ENCODE peak calls at places on chromosomes 6 and 20, in six cellular contexts. One of them, this sample, is unnamed.

GRCh38 chr6:154509421-154510143 is 903 bp downstream of the CNKSR3 start:
- DNase-seq in A549: no peak
- DNase-seq in Panc1: no peak
- DNase-seq in coronary artery: peak
- DNase-seq in brain microvascular endothelial cell: no peak
- DNase-seq in SJSA1: peak
- DNase-seq in this sample: peak

GRCh38 chr6:6824381-6824780 is 235.9 kb downstream of the LY86 start:
- DNase-seq in A549: no peak
- DNase-seq in Panc1: no peak
- DNase-seq in coronary artery: no peak
- DNase-seq in brain microvascular endothelial cell: no peak
- DNase-seq in SJSA1: no peak
- DNase-seq in this sample: no peak

GRCh38 chr20:44696315-44696714 is 18.9 kb upstream of the CCN5 start:
- DNase-seq in A549: no peak
- DNase-seq in Panc1: no peak
- DNase-seq in coronary artery: no peak
- DNase-seq in brain microvascular endothelial cell: no peak
- DNase-seq in SJSA1: no peak
- DNase-seq in this sample: no peak

GRCh38 chr6:34275128-34275804 is 26.5 kb upstream of the SMIM29 start:
- DNase-seq in A549: no peak
- DNase-seq in Panc1: no peak
- DNase-seq in coronary artery: no peak
- DNase-seq in brain microvascular endothelial cell: no peak
- DNase-seq in SJSA1: no peak
- DNase-seq in this sample: no peak

GRCh38 chr20:50601511-50602431 is 89.6 kb downstream of the RIPOR3 start:
- DNase-seq in A549: no peak
- DNase-seq in Panc1: no peak
- DNase-seq in coronary artery: no peak
- DNase-seq in brain microvascular endothelial cell: no peak
- DNase-seq in SJSA1: no peak
- DNase-seq in this sample: no peak

GRCh38 chr20:35243317-35243716 is 16.8 kb downstream of the MMP24 start:
- DNase-seq in A549: no peak
- DNase-seq in Panc1: no peak
- DNase-seq in coronary artery: no peak
- DNase-seq in brain microvascular endothelial cell: no peak
- DNase-seq in SJSA1: no peak
- DNase-seq in this sample: no peak

GRCh38 chr20:48025061-48025515 is 239.8 kb upstream of the SULF2 start:
- DNase-seq in A549: no peak
- DNase-seq in Panc1: no peak
- DNase-seq in coronary artery: no peak
- DNase-seq in brain microvascular endothelial cell: peak
- DNase-seq in SJSA1: peak
- DNase-seq in this sample: peak

GRCh38 chr6:114281496-114281895 is 61.3 kb downstream of the HS3ST5 start:
- DNase-seq in A549: no peak
- DNase-seq in Panc1: no peak
- DNase-seq in coronary artery: no peak
- DNase-seq in brain microvascular endothelial cell: no peak
- DNase-seq in SJSA1: no peak
- DNase-seq in this sample: no peak

GRCh38 chr6:27865952-27866369 is 46.2 kb downstream of the OR2B2 start:
- DNase-seq in A549: no peak
- DNase-seq in Panc1: no peak
- DNase-seq in coronary artery: no peak
- DNase-seq in brain microvascular endothelial cell: no peak
- DNase-seq in SJSA1: no peak
- DNase-seq in this sample: no peak

GRCh38 chr6:13472099-13472498 is 15.3 kb downstream of the GFOD1 start:
- DNase-seq in A549: no peak
- DNase-seq in Panc1: no peak
- DNase-seq in coronary artery: peak
- DNase-seq in brain microvascular endothelial cell: no peak
- DNase-seq in SJSA1: no peak
- DNase-seq in this sample: no peak

GRCh38 chr6:14559754-14560527 is 442.4 kb downstream of the CD83 start:
- DNase-seq in A549: peak
- DNase-seq in Panc1: no peak
- DNase-seq in coronary artery: no peak
- DNase-seq in brain microvascular endothelial cell: no peak
- DNase-seq in SJSA1: no peak
- DNase-seq in this sample: no peak

GRCh38 chr6:2503816-2504494 is 246.8 kb downstream of the MYLK4 start:
- DNase-seq in A549: no peak
- DNase-seq in Panc1: no peak
- DNase-seq in coronary artery: no peak
- DNase-seq in brain microvascular endothelial cell: peak
- DNase-seq in SJSA1: no peak
- DNase-seq in this sample: no peak

GRCh38 chr6:119672725-119673124 is 323.2 kb upstream of the MAN1A1 start:
- DNase-seq in A549: no peak
- DNase-seq in Panc1: no peak
- DNase-seq in coronary artery: no peak
- DNase-seq in brain microvascular endothelial cell: no peak
- DNase-seq in SJSA1: no peak
- DNase-seq in this sample: no peak

GRCh38 chr20:37968726-37969401 is 64.4 kb downstream of the TTI1 start:
- DNase-seq in A549: no peak
- DNase-seq in Panc1: no peak
- DNase-seq in coronary artery: no peak
- DNase-seq in brain microvascular endothelial cell: peak
- DNase-seq in SJSA1: no peak
- DNase-seq in this sample: no peak

GRCh38 chr6:10146723-10147451 is 268.0 kb downstream of the TFAP2A start:
- DNase-seq in A549: peak
- DNase-seq in Panc1: no peak
- DNase-seq in coronary artery: no peak
- DNase-seq in brain microvascular endothelial cell: peak
- DNase-seq in SJSA1: no peak
- DNase-seq in this sample: no peak

GRCh38 chr6:18115356-18115755 is 7.1 kb downstream of the NHLRC1 start:
- DNase-seq in A549: no peak
- DNase-seq in Panc1: no peak
- DNase-seq in coronary artery: no peak
- DNase-seq in brain microvascular endothelial cell: no peak
- DNase-seq in SJSA1: no peak
- DNase-seq in this sample: no peak

GRCh38 chr6:33745558-33745957 is 1.1 kb downstream of the IP6K3 start:
- DNase-seq in A549: no peak
- DNase-seq in Panc1: no peak
- DNase-seq in coronary artery: no peak
- DNase-seq in brain microvascular endothelial cell: no peak
- DNase-seq in SJSA1: peak
- DNase-seq in this sample: no peak

GRCh38 chr6:1436334-1437306 is 47.2 kb downstream of the FOXF2 start:
- DNase-seq in A549: peak
- DNase-seq in Panc1: peak
- DNase-seq in coronary artery: no peak
- DNase-seq in brain microvascular endothelial cell: peak
- DNase-seq in SJSA1: peak
- DNase-seq in this sample: no peak

GRCh38 chr6:26270121-26270861 is 94.7 kb upstream of the BTN3A2 start:
- DNase-seq in A549: no peak
- DNase-seq in Panc1: no peak
- DNase-seq in coronary artery: no peak
- DNase-seq in brain microvascular endothelial cell: no peak
- DNase-seq in SJSA1: peak
- DNase-seq in this sample: no peak
- H3K27ac ChIP-seq in A549: no peak
- H3K27ac ChIP-seq in Panc1: peak
- H3K27ac ChIP-seq in coronary artery: no peak
- H3K27ac ChIP-seq in brain microvascular endothelial cell: no peak
- H3K27ac ChIP-seq in SJSA1: peak
- H3K27ac ChIP-seq in this sample: no peak

GRCh38 chr6:55069132-55069781 is 105.1 kb upstream of the HCRTR2 start:
- DNase-seq in A549: peak
- DNase-seq in Panc1: peak
- DNase-seq in coronary artery: no peak
- DNase-seq in brain microvascular endothelial cell: peak
- DNase-seq in SJSA1: peak
- DNase-seq in this sample: no peak
- H3K27ac ChIP-seq in A549: no peak
- H3K27ac ChIP-seq in Panc1: no peak
- H3K27ac ChIP-seq in coronary artery: no peak
- H3K27ac ChIP-seq in brain microvascular endothelial cell: no peak
- H3K27ac ChIP-seq in SJSA1: no peak
- H3K27ac ChIP-seq in this sample: no peak

GRCh38 chr20:57718490-57719009 is 8.7 kb upstream of the PMEPA1 start:
- DNase-seq in A549: peak
- DNase-seq in Panc1: peak
- DNase-seq in coronary artery: peak
- DNase-seq in brain microvascular endothelial cell: peak
- DNase-seq in SJSA1: peak
- DNase-seq in this sample: peak

GRCh38 chr20:57716893-57717292 is 7.1 kb upstream of the PMEPA1 start:
- DNase-seq in A549: no peak
- DNase-seq in Panc1: no peak
- DNase-seq in coronary artery: no peak
- DNase-seq in brain microvascular endothelial cell: no peak
- DNase-seq in SJSA1: no peak
- DNase-seq in this sample: no peak

GRCh38 chr20:57719951-57720350 is 10.1 kb upstream of the PMEPA1 start:
- DNase-seq in A549: no peak
- DNase-seq in Panc1: no peak
- DNase-seq in coronary artery: no peak
- DNase-seq in brain microvascular endothelial cell: no peak
- DNase-seq in SJSA1: no peak
- DNase-seq in this sample: no peak

GRCh38 chr20:57716202-57716601 is 6.4 kb upstream of the PMEPA1 start:
- DNase-seq in A549: no peak
- DNase-seq in Panc1: no peak
- DNase-seq in coronary artery: no peak
- DNase-seq in brain microvascular endothelial cell: peak
- DNase-seq in SJSA1: no peak
- DNase-seq in this sample: no peak

GRCh38 chr20:57717797-57718196 is 8.0 kb upstream of the PMEPA1 start:
- DNase-seq in A549: peak
- DNase-seq in Panc1: no peak
- DNase-seq in coronary artery: no peak
- DNase-seq in brain microvascular endothelial cell: no peak
- DNase-seq in SJSA1: peak
- DNase-seq in this sample: no peak
- H3K27ac ChIP-seq in A549: peak
- H3K27ac ChIP-seq in Panc1: peak
- H3K27ac ChIP-seq in coronary artery: peak
- H3K27ac ChIP-seq in brain microvascular endothelial cell: no peak
- H3K27ac ChIP-seq in SJSA1: peak
- H3K27ac ChIP-seq in this sample: no peak

DNA sequence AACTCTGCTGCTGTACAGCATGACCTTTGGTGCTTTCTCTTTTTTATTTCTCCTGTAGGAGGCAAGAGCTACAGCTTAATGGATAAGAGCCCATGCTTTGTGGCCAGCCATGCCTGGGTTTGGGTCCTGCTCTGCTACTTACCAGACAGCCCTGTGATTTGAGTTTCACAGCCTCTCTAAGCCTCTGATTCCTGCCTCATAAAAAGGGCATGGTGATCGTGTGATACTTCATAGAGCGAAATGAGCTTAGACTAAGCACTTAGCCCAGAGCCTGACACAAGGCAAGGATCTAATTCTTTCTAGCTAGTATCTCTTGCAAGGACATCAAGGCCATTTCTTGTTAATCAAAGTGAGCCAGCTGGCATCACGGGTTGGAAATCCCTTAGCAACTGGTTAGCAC is 19.3 kb upstream of the PDE7B start:
- DNase-seq in A549: no peak
- DNase-seq in Panc1: no peak
- DNase-seq in coronary artery: no peak
- DNase-seq in brain microvascular endothelial cell: no peak
- DNase-seq in SJSA1: no peak
- DNase-seq in this sample: no peak
- H3K27ac ChIP-seq in A549: peak
- H3K27ac ChIP-seq in Panc1: no peak
- H3K27ac ChIP-seq in coronary artery: no peak
- H3K27ac ChIP-seq in brain microvascular endothelial cell: no peak
- H3K27ac ChIP-seq in SJSA1: no peak
- H3K27ac ChIP-seq in this sample: peak

DNA sequence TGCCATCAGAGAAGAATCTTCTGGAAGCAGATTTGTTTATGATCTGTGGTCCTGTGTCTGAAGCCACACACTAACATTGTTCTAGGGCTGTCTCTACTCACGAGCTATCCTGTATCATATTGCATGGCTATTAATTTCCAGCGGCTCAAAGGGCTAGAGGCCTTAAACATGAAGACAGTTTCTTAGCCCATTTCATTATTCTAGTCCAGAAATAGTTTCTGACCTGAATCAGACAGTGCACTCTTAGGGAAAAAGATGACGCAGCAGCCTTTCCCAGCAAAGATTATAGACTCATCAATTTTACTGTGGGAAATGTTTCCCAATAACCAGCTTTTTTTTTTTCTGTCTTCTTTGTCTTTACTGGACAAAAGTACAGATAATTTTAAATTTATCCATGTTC is 105.3 kb upstream of the SUPT3H start:
- DNase-seq in A549: no peak
- DNase-seq in Panc1: no peak
- DNase-seq in coronary artery: no peak
- DNase-seq in brain microvascular endothelial cell: peak
- DNase-seq in SJSA1: peak
- DNase-seq in this sample: peak
- H3K27ac ChIP-seq in A549: no peak
- H3K27ac ChIP-seq in Panc1: no peak
- H3K27ac ChIP-seq in coronary artery: no peak
- H3K27ac ChIP-seq in brain microvascular endothelial cell: peak
- H3K27ac ChIP-seq in SJSA1: peak
- H3K27ac ChIP-seq in this sample: peak

GRCh38 chr20:32472581-32473207 is 112.4 kb downstream of the NOL4L start:
- DNase-seq in A549: no peak
- DNase-seq in Panc1: no peak
- DNase-seq in coronary artery: no peak
- DNase-seq in brain microvascular endothelial cell: no peak
- DNase-seq in SJSA1: no peak
- DNase-seq in this sample: no peak

GRCh38 chr20:32470025-32470861 is 112.1 kb downstream of the ASXL1 start:
- DNase-seq in A549: peak
- DNase-seq in Panc1: no peak
- DNase-seq in coronary artery: no peak
- DNase-seq in brain microvascular endothelial cell: peak
- DNase-seq in SJSA1: peak
- DNase-seq in this sample: no peak

GRCh38 chr20:32473231-32474008 is 111.7 kb downstream of the NOL4L start:
- DNase-seq in A549: no peak
- DNase-seq in Panc1: no peak
- DNase-seq in coronary artery: no peak
- DNase-seq in brain microvascular endothelial cell: no peak
- DNase-seq in SJSA1: no peak
- DNase-seq in this sample: no peak

GRCh38 chr20:32468860-32469259 is 110.7 kb downstream of the ASXL1 start:
- DNase-seq in A549: no peak
- DNase-seq in Panc1: no peak
- DNase-seq in coronary artery: no peak
- DNase-seq in brain microvascular endothelial cell: no peak
- DNase-seq in SJSA1: no peak
- DNase-seq in this sample: no peak

GRCh38 chr20:32470940-32471339 is 112.8 kb downstream of the ASXL1 start:
- DNase-seq in A549: no peak
- DNase-seq in Panc1: no peak
- DNase-seq in coronary artery: no peak
- DNase-seq in brain microvascular endothelial cell: no peak
- DNase-seq in SJSA1: no peak
- DNase-seq in this sample: no peak
- H3K27ac ChIP-seq in A549: peak
- H3K27ac ChIP-seq in Panc1: no peak
- H3K27ac ChIP-seq in coronary artery: no peak
- H3K27ac ChIP-seq in brain microvascular endothelial cell: peak
- H3K27ac ChIP-seq in SJSA1: no peak
- H3K27ac ChIP-seq in this sample: no peak